ENCODE peak calls at places on chromosomes 5 and 9, in six cellular contexts. K is HepG2, Z is brain microvascular endothelial cell, W is uterus, S is bronchial epithelial cell, L is HFF-Myc. I is an unnamed sample.

GRCh38 chr5:111384220-111384619 is 128.1 kb downstream of the STARD4 start:
- DNase-seq in K (no peak), Z (peak), W (no peak), S (peak), L (no peak), I (peak)

GRCh38 chr9:121394292-121394691 is 24.2 kb upstream of the STOM start:
- DNase-seq in K (no peak), Z (peak), W (no peak), S (peak), L (no peak), I (no peak)

GRCh38 chr9:119963258-119963797 is 594.1 kb upstream of the BRINP1 start:
- DNase-seq in K (no peak), Z (peak), W (no peak), S (no peak), L (peak), I (no peak)

GRCh38 chr9:33510264-33511183 is 13.5 kb upstream of the ANKRD18B start:
- DNase-seq in K (no peak), Z (peak), W (peak), S (peak), L (no peak), I (peak)

GRCh38 chr5:151094054-151094858 is 13.4 kb upstream of the TNIP1 start:
- DNase-seq in K (no peak), Z (peak), W (no peak), S (peak), L (no peak), I (peak)

GRCh38 chr5:57887851-57888621 is 405.4 kb upstream of the ACTBL2 start:
- DNase-seq in K (peak), Z (peak), W (peak), S (peak), L (no peak), I (peak)

GRCh38 chr5:35316611-35317307 is 86.5 kb upstream of the PRLR start:
- DNase-seq in K (no peak), Z (no peak), W (no peak), S (peak), L (peak), I (peak)

GRCh38 chr9:7042124-7042523 is 284.4 kb downstream of the KDM4C start:
- DNase-seq in K (no peak), Z (no peak), W (no peak), S (peak), L (peak), I (peak)

GRCh38 chr5:55063220-55063863 is 39.1 kb upstream of the GZMA start:
- DNase-seq in K (no peak), Z (peak), W (no peak), S (peak), L (no peak), I (peak)

GRCh38 chr5:21646469-21646868 is 1206.7 kb downstream of the CDH12 start:
- DNase-seq in K (no peak), Z (peak), W (no peak), S (peak), L (no peak), I (peak)

GRCh38 chr9:92747459-92748232 is 17.0 kb downstream of the BICD2 start:
- DNase-seq in K (no peak), Z (no peak), W (no peak), S (peak), L (no peak), I (peak)

GRCh38 chr5:111127453-111128195 is 35.5 kb downstream of the WDR36 start:
- DNase-seq in K (no peak), Z (peak), W (no peak), S (peak), L (no peak), I (peak)

GRCh38 chr5:95153581-95153980 is 131.3 kb downstream of the MCTP1 start:
- DNase-seq in K (no peak), Z (no peak), W (no peak), S (no peak), L (no peak), I (no peak)

GRCh38 chr5:29079771-29080170 is 2041.4 kb upstream of the CDH9 start:
- DNase-seq in K (no peak), Z (no peak), W (no peak), S (no peak), L (no peak), I (no peak)

GRCh38 chr5:16894236-16895057 is 41.6 kb downstream of the MYO10 start:
- DNase-seq in K (peak), Z (peak), W (no peak), S (peak), L (peak), I (peak)

GRCh38 chr5:68740204-68740910 is 353.5 kb upstream of the SLC30A5 start:
- DNase-seq in K (no peak), Z (no peak), W (no peak), S (no peak), L (no peak), I (no peak)

GRCh38 chr5:87121315-87122170 is 146.1 kb upstream of the RASA1 start:
- DNase-seq in K (peak), Z (peak), W (no peak), S (peak), L (peak), I (peak)

GRCh38 chr5:95615164-95615467 is 4.8 kb upstream of the GPR150 start:
- DNase-seq in K (no peak), Z (no peak), W (no peak), S (peak), L (no peak), I (no peak)

GRCh38 chr9:89639367-89639795 is 34.6 kb downstream of the GADD45G start:
- DNase-seq in K (no peak), Z (no peak), W (peak), S (no peak), L (no peak), I (no peak)

GRCh38 chr5:137146402-137146889 is 352.7 kb downstream of the SPOCK1 start:
- DNase-seq in K (no peak), Z (peak), W (peak), S (peak), L (peak), I (peak)

GRCh38 chr9:92820964-92821363 is 56.3 kb upstream of the BICD2 start:
- DNase-seq in K (no peak), Z (no peak), W (no peak), S (no peak), L (no peak), I (no peak)

GRCh38 chr5:74576941-74577456 is 63.5 kb downstream of the ENC1 start:
- DNase-seq in K (no peak), Z (peak), W (no peak), S (no peak), L (no peak), I (no peak)

GRCh38 chr9:113895526-113895925 is 19.4 kb downstream of the ZNF618 start:
- DNase-seq in K (no peak), Z (no peak), W (no peak), S (no peak), L (peak), I (no peak)

GRCh38 chr5:1568201-1568979 is 44.6 kb upstream of the LPCAT1 start:
- DNase-seq in K (peak), Z (peak), W (peak), S (peak), L (peak), I (peak)

GRCh38 chr5:137619191-137619870 is 116.6 kb downstream of the KLHL3 start:
- DNase-seq in K (no peak), Z (peak), W (peak), S (peak), L (peak), I (peak)

GRCh38 chr9:71519098-71519497 is 249.2 kb downstream of the CEMIP2 start:
- DNase-seq in K (no peak), Z (no peak), W (no peak), S (no peak), L (no peak), I (no peak)

GRCh38 chr5:11903121-11903613 is 1.1 kb downstream of the CTNND2 start:
- DNase-seq in K (no peak), Z (no peak), W (no peak), S (no peak), L (no peak), I (peak)

GRCh38 chr5:590343-590742 is 21.8 kb upstream of the CEP72 start:
- DNase-seq in K (no peak), Z (no peak), W (no peak), S (no peak), L (no peak), I (no peak)

GRCh38 chr5:139711067-139711851 is 63.1 kb downstream of the CXXC5 start:
- DNase-seq in K (no peak), Z (no peak), W (no peak), S (no peak), L (no peak), I (peak)

GRCh38 chr9:6418764-6419163 is 5.8 kb downstream of the UHRF2 start:
- DNase-seq in K (no peak), Z (no peak), W (no peak), S (no peak), L (no peak), I (no peak)

GRCh38 chr9:94002316-94003140 is 47.4 kb upstream of the BARX1 start:
- DNase-seq in K (peak), Z (peak), W (no peak), S (peak), L (peak), I (peak)

GRCh38 chr5:108924457-108924961 is 176.8 kb downstream of the FER start:
- DNase-seq in K (peak), Z (no peak), W (no peak), S (no peak), L (no peak), I (no peak)
- TF ChIP-seq CTCF in K (peak), Z (peak), W (no peak), S (no peak), L (peak), I (no peak)

GRCh38 chr5:169706758-169707450 is 69.8 kb downstream of the DOCK2 start:
- DNase-seq in K (no peak), Z (peak), W (no peak), S (peak), L (no peak), I (peak)
- H3K4me3 ChIP-seq in K (no peak), Z (no peak), W (no peak), S (no peak), L (no peak), I (no peak)

DNA sequence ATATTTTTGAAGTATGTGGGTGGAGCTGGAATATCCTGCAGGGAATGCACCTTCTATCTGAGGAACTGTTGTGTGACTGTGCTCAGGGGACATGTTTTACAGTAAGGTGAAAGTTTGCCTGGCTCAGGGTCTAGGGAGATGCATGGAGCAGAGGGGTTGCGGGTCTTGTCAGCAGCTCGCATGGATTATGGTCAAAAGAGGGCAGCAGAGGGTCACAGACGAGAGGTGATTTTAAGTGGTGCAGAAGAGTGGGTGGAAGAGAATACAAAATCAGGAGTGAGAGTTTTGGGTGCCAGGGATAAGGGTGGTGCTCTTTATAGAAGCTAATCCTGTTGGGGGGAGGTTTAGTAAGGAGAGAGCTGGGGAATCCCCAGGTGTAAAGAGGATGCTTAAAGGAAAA is 53.5 kb upstream of the GRIN3A start:
- DNase-seq in K (peak), Z (peak), W (no peak), S (peak), L (no peak), I (peak)
- TF ChIP-seq CTCF in K (peak), Z (peak), W (no peak), S (peak), L (peak), I (peak)

DNA sequence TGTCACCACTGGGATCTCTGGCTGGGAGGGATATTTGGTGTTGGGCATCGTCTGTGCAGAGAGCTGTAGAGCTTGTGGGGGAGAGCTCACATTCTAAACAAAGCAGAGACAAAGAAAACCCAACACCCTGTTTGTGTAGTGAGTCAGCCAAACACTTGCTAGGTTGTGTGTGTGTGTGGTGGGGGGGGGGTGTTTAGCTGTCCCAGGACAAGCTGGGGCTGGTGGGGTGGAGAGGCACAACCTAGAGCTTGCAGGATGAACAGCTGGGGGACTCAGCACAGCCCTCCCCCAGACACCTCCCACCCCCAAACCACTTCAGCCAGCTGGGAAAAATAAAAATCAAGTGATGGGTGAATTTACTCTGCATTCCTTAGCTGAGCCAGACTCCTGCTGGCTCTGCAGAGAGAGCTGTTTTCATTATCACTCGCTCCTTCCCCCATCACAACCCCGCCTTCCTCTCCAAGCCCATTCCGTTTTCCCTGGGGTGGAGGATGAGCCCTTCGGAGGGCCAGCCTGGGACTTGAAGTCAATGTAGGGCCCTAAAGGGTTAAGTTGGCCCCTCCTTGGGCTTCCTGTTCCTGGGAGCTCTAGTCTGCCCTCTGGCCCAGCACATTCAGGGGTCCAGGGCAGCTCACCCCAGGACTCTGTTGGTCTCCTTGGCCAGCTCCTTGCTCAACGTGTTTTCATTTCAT is 2.6 kb downstream of the OLFML2A start:
- DNase-seq in K (peak), Z (peak), W (peak), S (peak), L (peak), I (peak)
- H3K4me3 ChIP-seq in K (no peak), Z (peak), W (peak), S (no peak), L (peak), I (no peak)

GRCh38 chr9:25681270-25681669 is 3.0 kb upstream of the TUSC1 start:
- DNase-seq in K (no peak), Z (peak), W (no peak), S (peak), L (no peak), I (peak)

GRCh38 chr9:25677301-25678146 is 720 bp downstream of the TUSC1 start:
- DNase-seq in K (no peak), Z (peak), W (peak), S (peak), L (no peak), I (peak)

GRCh38 chr9:25678846-25679360 is 659 bp upstream of the TUSC1 start:
- DNase-seq in K (no peak), Z (no peak), W (no peak), S (peak), L (no peak), I (peak)

GRCh38 chr9:25678147-25678666 is at the start of gene TUSC1:
- DNase-seq in K (no peak), Z (peak), W (peak), S (peak), L (peak), I (peak)
- TF ChIP-seq CTCF in K (no peak), Z (peak), W (peak), S (no peak), L (no peak), I (no peak)

DNA sequence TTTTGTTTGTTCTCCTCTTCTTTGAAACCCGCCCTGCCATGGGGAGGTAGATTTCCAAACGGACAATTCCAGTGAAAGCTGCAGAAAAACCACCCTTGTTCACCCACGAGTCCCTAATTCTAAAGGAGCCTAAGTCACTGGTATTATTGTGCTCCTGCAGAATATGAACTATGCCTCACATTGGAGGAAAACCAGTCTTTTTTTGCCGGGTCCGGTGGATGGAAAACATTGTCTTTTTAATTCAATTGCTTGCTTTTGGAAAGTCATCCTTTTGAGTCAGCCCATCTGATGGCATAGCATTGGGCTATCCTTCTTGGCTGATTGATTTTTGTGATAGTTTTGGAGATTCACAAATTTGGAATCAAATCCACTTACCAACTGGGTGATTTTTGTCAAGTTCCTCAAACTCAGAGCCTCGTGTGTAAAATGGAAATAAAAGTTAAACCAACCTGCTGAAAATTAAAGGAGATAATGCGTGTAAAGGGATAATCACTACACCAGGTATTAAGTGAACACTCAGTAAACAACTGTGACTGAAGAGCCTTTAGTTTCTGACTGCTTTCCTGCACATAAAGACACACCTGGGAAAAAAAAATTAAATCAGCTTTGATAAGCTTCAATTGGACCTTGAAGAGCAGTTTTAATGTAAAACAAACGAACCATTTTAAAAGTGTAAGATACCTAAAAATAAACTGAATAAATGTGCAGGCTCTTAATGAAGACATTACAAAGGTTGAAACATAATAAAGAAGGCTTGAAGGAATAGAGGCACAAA is 783 bp upstream of the CCNJL start:
- DNase-seq in K (no peak), Z (no peak), W (no peak), S (no peak), L (no peak), I (no peak)
- H3K4me3 ChIP-seq in K (peak), Z (peak), W (peak), S (peak), L (peak), I (peak)

DNA sequence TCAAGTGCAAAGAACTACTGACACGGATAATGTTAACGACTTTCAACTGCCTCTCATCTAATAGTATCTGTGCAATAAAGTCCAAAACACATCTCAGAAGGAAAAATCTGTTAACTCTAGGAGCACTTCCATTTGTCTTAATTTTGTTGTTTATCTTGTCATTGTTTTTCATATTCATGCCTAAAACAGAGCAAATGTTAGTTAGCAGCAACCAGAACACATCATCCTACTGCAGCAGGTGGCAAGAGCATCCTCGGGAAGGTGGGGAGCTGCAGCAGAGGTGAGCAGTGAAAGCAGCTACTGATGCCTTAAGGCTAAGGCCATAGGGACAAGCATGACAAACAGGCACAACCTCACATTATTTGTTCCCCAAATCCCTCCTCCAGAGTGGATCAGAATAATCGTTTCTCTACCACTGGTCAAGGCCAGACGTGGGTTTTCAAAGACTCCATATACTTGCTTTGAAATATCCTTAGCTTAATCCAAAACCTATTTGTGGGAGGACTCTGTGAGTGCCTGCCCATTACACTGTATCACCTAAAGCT is 1.1 kb downstream of the HMGCS1 start:
- DNase-seq in K (no peak), Z (no peak), W (no peak), S (no peak), L (no peak), I (peak)
- TF ChIP-seq CTCF in K (no peak), Z (no peak), W (no peak), S (no peak), L (no peak), I (no peak)

DNA sequence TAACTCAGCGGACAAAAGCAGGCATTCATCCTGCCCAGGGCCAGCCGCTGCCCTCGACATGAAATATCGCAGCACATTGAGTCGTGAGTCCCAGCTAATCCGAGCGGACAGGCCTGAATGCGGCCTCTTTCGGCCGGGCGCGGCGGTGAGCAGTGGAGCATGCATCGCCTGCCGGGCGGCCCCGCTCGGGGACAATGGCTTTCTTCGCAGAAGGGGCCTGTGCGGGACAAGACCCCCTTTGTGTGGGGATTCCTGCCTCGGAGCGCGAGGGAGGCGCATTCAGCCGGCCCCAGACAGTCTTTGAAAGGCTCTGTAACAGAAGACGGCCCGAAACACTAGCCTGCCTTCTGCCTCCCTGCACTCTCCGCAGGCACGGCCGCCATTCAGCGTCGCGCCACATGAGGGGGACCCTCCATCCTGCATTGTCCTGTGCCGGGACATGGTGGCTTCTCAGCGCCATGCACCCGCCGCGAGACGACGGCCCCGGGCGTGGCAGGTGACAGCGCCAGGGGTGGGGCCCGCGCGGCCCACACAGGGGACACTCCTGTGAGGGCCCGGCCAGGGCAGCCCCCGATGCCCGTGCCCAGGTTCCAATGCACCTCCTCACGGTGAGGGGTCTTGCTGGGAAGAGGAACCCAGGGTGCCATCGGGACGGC is 52.0 kb downstream of the EXD3 start:
- DNase-seq in K (no peak), Z (no peak), W (no peak), S (no peak), L (no peak), I (no peak)
- H3K4me3 ChIP-seq in K (no peak), Z (no peak), W (no peak), S (no peak), L (no peak), I (no peak)

I was measured in epithelial cell of esophagus.